ENCODE peak calls at places on chromosome 7, in five cellular contexts. W is endothelial cell, G is astrocyte of the cerebellum, B is body of pancreas, V is fibroblast of pulmonary artery. I is an unnamed sample.

GRCh38 chr7:66844552-66845381 is 76.3 kb upstream of the TMEM248 start:
- DNase-seq in V (peak; percentile 99), W (peak; percentile 99), G (peak; percentile 96), B (peak; percentile 100), I (peak; percentile 98)

GRCh38 chr7:27795977-27796376 is 56.0 kb downstream of the TAX1BP1 start:
- DNase-seq in B (no peak), V (no peak), W (no peak), G (no peak), I (no peak)

GRCh38 chr7:79272938-79273337 is 180.5 kb downstream of the MAGI2 start:
- DNase-seq in V (peak; percentile 83), B (no peak), W (no peak), G (no peak), I (no peak)

GRCh38 chr7:92809397-92810241 is 26.8 kb downstream of the CDK6 start:
- DNase-seq in G (peak; percentile 90), B (peak; percentile 80), V (peak; percentile 96), W (peak; percentile 24), I (no peak)

GRCh38 chr7:122813845-122814244 is 72.4 kb downstream of the CADPS2 start:
- DNase-seq in G (no peak), B (no peak), V (no peak), W (no peak), I (no peak)

GRCh38 chr7:103777440-103777839 is 212.0 kb downstream of the RELN start:
- DNase-seq in B (no peak), W (no peak), G (no peak), V (no peak), I (no peak)

GRCh38 chr7:2431260-2431867 is 28.0 kb downstream of the CHST12 start:
- DNase-seq in V (peak; percentile 6), W (peak; percentile 29), G (no peak), B (no peak), I (peak; percentile 47)

GRCh38 chr7:30074422-30075030 is 46.3 kb downstream of the PLEKHA8 start:
- DNase-seq in V (peak; percentile 70), B (no peak), G (peak; percentile 24), W (no peak), I (no peak)

GRCh38 chr7:107946451-107946850 is 55.5 kb downstream of the DLD start:
- DNase-seq in V (peak; percentile 52), B (no peak), W (no peak), G (no peak), I (no peak)

GRCh38 chr7:96833701-96834453 is 124.2 kb upstream of the SEM1 start:
- DNase-seq in W (no peak), V (peak; percentile 1), G (no peak), B (no peak), I (no peak)

GRCh38 chr7:127761196-127761595 is 109.2 kb downstream of the SND1 start:
- DNase-seq in W (no peak), V (no peak), G (no peak), B (no peak), I (no peak)

GRCh38 chr7:120743128-120743527 is 114.8 kb downstream of the TSPAN12 start:
- DNase-seq in G (no peak), V (no peak), B (no peak), W (no peak), I (no peak)

GRCh38 chr7:135333196-135333595 is 99.6 kb downstream of the STRA8 start:
- DNase-seq in B (no peak), V (peak; percentile 22), G (no peak), W (no peak), I (peak; percentile 63)

GRCh38 chr7:129825554-129826267 is 127.0 kb downstream of the UBE2H start:
- DNase-seq in G (no peak), W (peak; percentile 97), B (peak; percentile 90), V (peak; percentile 59), I (peak; percentile 91)

GRCh38 chr7:155202106-155202871 is 95.4 kb upstream of the INSIG1 start:
- DNase-seq in B (no peak), V (no peak), G (no peak), W (no peak), I (no peak)

GRCh38 chr7:50661345-50662058 is 96.3 kb upstream of the DDC start:
- DNase-seq in B (no peak), G (no peak), V (no peak), W (no peak), I (no peak)

GRCh38 chr7:149459540-149460433 is 1.1 kb downstream of the ZNF777 start:
- DNase-seq in B (no peak), W (peak; percentile 33), V (peak; percentile 6), G (no peak), I (peak; percentile 14)

GRCh38 chr7:22725585-22725984 is 1.4 kb upstream of the IL6 start:
- DNase-seq in B (no peak), V (peak; percentile 36), W (no peak), G (no peak), I (no peak)

GRCh38 chr7:107975394-107976013 is 27.5 kb downstream of the LAMB1 start:
- DNase-seq in B (no peak), W (no peak), V (no peak), G (no peak), I (no peak)

GRCh38 chr7:127648986-127649385 is 3.0 kb upstream of the SND1 start:
- DNase-seq in V (no peak), G (no peak), B (no peak), W (no peak), I (no peak)

GRCh38 chr7:29063231-29063630 is 83.1 kb downstream of the CPVL start:
- DNase-seq in W (no peak), V (peak; percentile 30), B (no peak), G (no peak), I (no peak)

GRCh38 chr7:112152186-112152585 is 54.0 kb downstream of the DOCK4 start:
- DNase-seq in G (no peak), W (no peak), B (no peak), V (no peak), I (no peak)

GRCh38 chr7:311796-312195 is 21.8 kb downstream of the FOXL3 start:
- DNase-seq in G (no peak), W (no peak), B (no peak), V (no peak), I (no peak)

GRCh38 chr7:95596183-95597135 is at the start of gene PDK4:
- DNase-seq in G (no peak), B (peak; percentile 98), W (peak; percentile 37), V (peak; percentile 89), I (peak; percentile 37)

GRCh38 chr7:133009426-133009825 is 72.5 kb downstream of the CHCHD3 start:
- DNase-seq in G (no peak), B (no peak), W (no peak), V (peak; percentile 21), I (no peak)

GRCh38 chr7:121931149-121931922 is 58.4 kb downstream of the PTPRZ1 start:
- DNase-seq in V (no peak), W (no peak), B (no peak), G (no peak), I (no peak)

GRCh38 chr7:54877683-54878082 is 118.7 kb upstream of the SEC61G start:
- DNase-seq in B (no peak), V (peak; percentile 23), G (no peak), W (no peak), I (no peak)
- TF ChIP-seq CTCF in B (peak; percentile 20), V (no peak), G (no peak), W (no peak), I (no peak)

DNA sequence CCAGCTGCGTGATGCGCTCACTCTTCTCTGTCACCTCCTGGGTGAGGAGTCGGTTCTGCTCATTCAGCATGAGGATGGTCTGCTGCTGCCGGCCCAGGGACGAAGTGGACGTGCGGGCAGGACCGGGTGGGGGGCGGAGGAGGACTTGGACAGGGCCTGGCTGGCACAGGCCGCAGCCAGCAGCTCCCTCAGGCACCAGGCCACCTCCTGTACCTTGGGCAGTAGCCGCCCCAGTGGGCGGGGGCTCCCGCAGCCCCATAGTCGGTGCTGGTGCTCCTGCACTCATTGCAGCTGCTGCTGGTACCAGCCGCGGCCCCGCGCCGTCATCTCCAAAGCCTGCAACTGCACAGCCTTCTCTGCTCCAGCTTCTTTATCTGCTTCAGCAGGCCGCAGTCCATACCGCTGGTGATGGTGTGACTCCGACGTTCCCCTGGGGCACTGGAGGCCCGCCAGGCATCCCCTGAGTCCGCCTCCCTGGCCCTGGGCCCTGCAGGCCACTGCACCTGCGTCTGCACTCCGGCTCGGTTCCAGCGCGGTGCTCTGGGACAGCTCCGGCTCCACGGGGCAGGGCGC is 884.9 kb upstream of the ZNF722 start:
- DNase-seq in W (no peak), G (no peak), B (no peak), V (no peak), I (no peak)
- TF ChIP-seq CTCF in W (no peak), G (no peak), B (no peak), V (no peak), I (no peak)

GRCh38 chr7:91784469-91784868 is 96.0 kb downstream of the MTERF1 start:
- DNase-seq in G (peak; percentile 49), W (no peak), B (no peak), V (peak; percentile 78), I (no peak)
- TF ChIP-seq CTCF in G (peak; percentile 21), W (no peak), B (no peak), V (peak; percentile 36), I (no peak)

GRCh38 chr7:33373195-33373594 is 243.8 kb downstream of the BBS9 start:
- DNase-seq in W (no peak), G (no peak), V (no peak), B (no peak), I (no peak)

DNA sequence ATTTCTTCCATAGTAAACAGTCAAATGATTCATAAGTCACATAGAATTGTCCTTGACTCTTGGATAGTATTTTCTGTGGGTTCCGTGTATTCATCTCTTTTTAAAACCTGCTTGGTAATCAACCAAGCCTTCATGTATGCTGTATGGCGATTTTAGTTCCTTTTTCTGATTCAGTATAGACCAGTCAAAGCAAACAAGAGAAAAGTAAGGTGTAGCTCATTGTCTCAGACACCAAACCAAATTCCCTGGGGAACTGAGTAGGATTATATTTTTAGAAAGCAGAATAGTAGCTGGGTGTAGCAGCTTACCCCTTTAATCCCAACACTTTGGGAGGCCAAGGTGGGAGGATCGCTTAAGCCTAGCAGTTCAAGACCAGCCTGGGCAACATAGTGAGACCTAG is 240.5 kb downstream of the BBS9 start:
- DNase-seq in B (no peak), W (no peak), V (no peak), G (no peak), I (no peak)
- TF ChIP-seq CTCF in B (no peak), W (no peak), V (no peak), G (no peak), I (no peak)

I was measured in WERI-Rb-1.